ENCODE peak calls at places on chromosomes 11 and 22, in five cellular contexts. Q is Ammon's horn; H is Peyer's patch; W is stimulated activated CD4-positive, alpha-beta T cell treated with anti-CD3 and anti-CD28 coated beads, Interleukin-1b, Interleukin-23, amount 100 ng/mL, for 4 hours; L is small intestine. I is an unnamed sample.

GRCh38 chr11:126426820-126427749 is 71.6 kb downstream of the ST3GAL4 start:
- DNase-seq in H (no peak), W (no peak), Q (no peak), L (no peak), I (no peak)

GRCh38 chr11:27209562-27210005 is 153.4 kb downstream of the CCDC34 start:
- DNase-seq in L (no peak), W (no peak), H (no peak), Q (no peak), I (no peak)

GRCh38 chr11:108871152-108871551 is 206.3 kb downstream of the DDX10 start:
- DNase-seq in W (no peak), Q (peak), L (peak), H (no peak), I (no peak)

GRCh38 chr11:129643031-129643721 is 172.5 kb upstream of the TMEM45B start:
- DNase-seq in L (no peak), Q (no peak), W (no peak), H (no peak), I (no peak)

GRCh38 chr11:116240661-116241060 is 532.1 kb downstream of the BUD13 start:
- DNase-seq in L (no peak), W (no peak), H (no peak), Q (no peak), I (no peak)

GRCh38 chr11:75474878-75475766 is 42.1 kb upstream of the KLHL35 start:
- DNase-seq in W (peak), L (peak), Q (peak), H (peak), I (no peak)

GRCh38 chr11:68312117-68312779 is at the start of gene LRP5:
- DNase-seq in H (no peak), Q (no peak), W (no peak), L (peak), I (no peak)

GRCh38 chr11:10091314-10092045 is 202.5 kb downstream of the SBF2 start:
- DNase-seq in H (no peak), L (no peak), W (no peak), Q (no peak), I (no peak)

GRCh38 chr11:2699185-2699530 is 636 bp downstream of the KCNQ1OT1 start:
- DNase-seq in L (peak), H (no peak), Q (no peak), W (no peak), I (peak)

GRCh38 chr22:45329536-45329936 is 19.8 kb downstream of the FAM118A start:
- DNase-seq in H (no peak), Q (peak), W (no peak), L (no peak), I (peak)

GRCh38 chr11:62269654-62270278 is at the start of gene SCGB2A2:
- DNase-seq in L (no peak), H (no peak), Q (no peak), W (no peak), I (no peak)

GRCh38 chr11:60629399-60629798 is 70.0 kb upstream of the MS4A8 start:
- DNase-seq in W (no peak), L (peak), H (no peak), Q (no peak), I (no peak)

GRCh38 chr22:20996031-20996410 is 5.9 kb downstream of the THAP7 start:
- DNase-seq in L (no peak), H (no peak), Q (no peak), W (no peak), I (no peak)

GRCh38 chr11:129709801-129710398 is 105.7 kb upstream of the TMEM45B start:
- DNase-seq in H (no peak), W (no peak), L (peak), Q (no peak), I (no peak)

GRCh38 chr11:72867970-72868369 is 53.8 kb downstream of the ATG16L2 start:
- DNase-seq in H (no peak), Q (no peak), W (no peak), L (no peak), I (no peak)

GRCh38 chr22:17430298-17430900 is 61.1 kb downstream of the CECR2 start:
- DNase-seq in Q (peak), H (no peak), W (no peak), L (no peak), I (peak)

GRCh38 chr11:2453436-2453835 is 8.6 kb downstream of the KCNQ1 start:
- DNase-seq in Q (no peak), L (no peak), W (no peak), H (no peak), I (no peak)

GRCh38 chr11:123450593-123450992 is 20.5 kb downstream of the GRAMD1B start:
- DNase-seq in L (no peak), H (no peak), W (no peak), Q (no peak), I (no peak)

GRCh38 chr22:22877523-22878210 is 9.9 kb upstream of the IGLL5 start:
- DNase-seq in Q (peak), L (peak), H (peak), W (peak), I (no peak)

GRCh38 chr11:69008774-69009440 is 4.1 kb downstream of the MRGPRF start:
- DNase-seq in W (no peak), L (peak), Q (no peak), H (peak), I (no peak)

GRCh38 chr22:43237280-43237679 is 50.3 kb upstream of the TTLL12 start:
- DNase-seq in W (no peak), Q (peak), H (no peak), L (no peak), I (no peak)

GRCh38 chr22:41512421-41513194 is 31.7 kb downstream of the POLR3H start:
- DNase-seq in L (no peak), W (no peak), Q (no peak), H (no peak), I (no peak)

GRCh38 chr22:20248461-20248959 is 19.6 kb downstream of the RTN4R start:
- DNase-seq in Q (no peak), L (no peak), W (no peak), H (no peak), I (no peak)

GRCh38 chr11:72430743-72431570 is 3.4 kb downstream of the CLPB start:
- DNase-seq in W (no peak), H (no peak), L (peak), Q (peak), I (no peak)

GRCh38 chr11:8886332-8886731 is 24.7 kb upstream of the AKIP1 start:
- DNase-seq in L (no peak), W (no peak), H (no peak), Q (no peak), I (no peak)

GRCh38 chr11:72758690-72759389 is 6.6 kb upstream of the ARAP1 start:
- DNase-seq in L (no peak), Q (no peak), H (no peak), W (no peak), I (no peak)

GRCh38 chr11:60840711-60841430 is 1.0 kb upstream of the CCDC86 start:
- DNase-seq in L (no peak), Q (no peak), W (no peak), H (no peak), I (no peak)

GRCh38 chr22:43031617-43032016 is 16.7 kb upstream of the PACSIN2 start:
- DNase-seq in H (no peak), W (no peak), L (no peak), Q (no peak), I (no peak)

GRCh38 chr22:38569972-38570840 is at the start of gene DMC1:
- DNase-seq in H (peak), Q (peak), L (peak), W (peak), I (peak)

GRCh38 chr11:37817727-37818270 is 1219.8 kb upstream of the RAG2 start:
- DNase-seq in H (no peak), W (no peak), L (no peak), Q (no peak), I (no peak)

GRCh38 chr22:17257578-17257977 is 38.3 kb upstream of the ADA2 start:
- DNase-seq in L (no peak), Q (no peak), H (peak), W (no peak), I (no peak)

GRCh38 chr11:14582835-14583234 is 60.8 kb upstream of the PDE3B start:
- DNase-seq in L (no peak), Q (no peak), W (no peak), H (no peak), I (no peak)

GRCh38 chr11:36150986-36151385 is 138.2 kb downstream of the COMMD9 start:
- DNase-seq in H (no peak), Q (no peak), L (no peak), W (no peak), I (no peak)

GRCh38 chr11:855343-855674 is 12.7 kb downstream of the TSPAN4 start:
- DNase-seq in Q (no peak), H (no peak), W (no peak), L (no peak), I (no peak)

GRCh38 chr22:49670610-49671330 is 156.9 kb downstream of the BRD1 start:
- DNase-seq in H (no peak), W (peak), Q (no peak), L (no peak), I (no peak)

GRCh38 chr11:10322830-10323792 is 18.2 kb downstream of the ADM start:
- DNase-seq in Q (no peak), W (no peak), H (no peak), L (peak), I (no peak)

GRCh38 chr11:31582697-31583096 is 73.1 kb downstream of the ELP4 start:
- DNase-seq in L (no peak), H (no peak), Q (no peak), W (no peak), I (no peak)

GRCh38 chr11:117856892-117857291 is 19.6 kb downstream of the FXYD6 start:
- DNase-seq in Q (no peak), L (no peak), W (no peak), H (no peak), I (no peak)

GRCh38 chr22:20873215-20873614 is 14.4 kb downstream of the SNAP29 start:
- DNase-seq in L (peak), H (no peak), Q (no peak), W (no peak), I (no peak)